ENCODE peak calls at places on chromosomes 13 and 19, in eight cellular contexts. Y is ACHN; Q is activated naive CD4-positive, alpha-beta T cell; K is T-helper 9 cell; Z is brain microvascular endothelial cell; H is dorsolateral prefrontal cortex; C is posterior cingulate gyrus; U is heart right ventricle. J is an unnamed sample.

GRCh38 chr19:11560404-11560988 is 1.5 kb upstream of the ELOF1 start:
- DNase-seq in Y (peak; percentile 58), Q (peak; percentile 19), K (peak; percentile 15), Z (peak; percentile 77), H (no peak), C (no peak), U (no peak), J (peak; percentile 87)

GRCh38 chr13:78976696-78977095 is 317.7 kb upstream of the OBI1 start:
- DNase-seq in Y (no peak), Q (no peak), K (no peak), Z (no peak), H (no peak), C (no peak), U (no peak), J (no peak)

GRCh38 chr13:69092615-69093322 is 1014.9 kb upstream of the ATXN8OS start:
- DNase-seq in Y (no peak), Q (no peak), K (no peak), Z (no peak), H (no peak), C (no peak), U (no peak), J (no peak)

GRCh38 chr19:4367781-4368127 is 24.4 kb downstream of the MPND start:
- DNase-seq in Y (no peak), Q (no peak), K (no peak), Z (no peak), H (no peak), C (no peak), U (no peak), J (no peak)

GRCh38 chr19:41224632-41225031 is 5.6 kb downstream of the AXL start:
- DNase-seq in Y (no peak), Q (no peak), K (no peak), Z (no peak), H (no peak), C (no peak), U (no peak), J (no peak)

GRCh38 chr19:55173717-55174409 is 6.2 kb downstream of the SYT5 start:
- DNase-seq in Y (peak; percentile 80), Q (no peak), K (no peak), Z (peak; percentile 62), H (peak; percentile 49), C (no peak), U (peak; percentile 60), J (peak; percentile 86)

GRCh38 chr19:56193981-56194380 is 3.6 kb downstream of the ZSCAN5B start:
- DNase-seq in Y (no peak), Q (no peak), K (no peak), Z (no peak), H (no peak), C (no peak), U (no peak), J (no peak)

GRCh38 chr19:45645631-45646344 is 6.6 kb upstream of the EML2 start:
- DNase-seq in Y (peak; percentile 88), Q (peak; percentile 57), K (peak; percentile 50), Z (peak; percentile 94), H (peak; percentile 96), C (peak; percentile 94), U (peak; percentile 84), J (peak; percentile 91)

GRCh38 chr19:1466018-1466460 is 13.0 kb downstream of the C19orf25 start:
- DNase-seq in Y (no peak), Q (no peak), K (no peak), Z (no peak), H (no peak), C (no peak), U (peak; percentile 13), J (no peak)

GRCh38 chr13:99501952-99502310 is 659 bp downstream of the TM9SF2 start:
- DNase-seq in Y (peak; percentile 29), Q (peak; percentile 28), K (peak; percentile 9), Z (peak; percentile 5), H (peak; percentile 16), C (no peak), U (no peak), J (peak; percentile 50)

GRCh38 chr13:97330448-97330847 is 103.5 kb upstream of the RAP2A start:
- DNase-seq in Y (no peak), Q (no peak), K (no peak), Z (no peak), H (no peak), C (no peak), U (no peak), J (no peak)

GRCh38 chr13:27302643-27303262 is 32.1 kb downstream of the RASL11A start:
- DNase-seq in Y (no peak), Q (no peak), K (no peak), Z (no peak), H (no peak), C (no peak), U (no peak), J (no peak)

GRCh38 chr19:4844348-4845179 is 13.1 kb upstream of the TICAM1 start:
- DNase-seq in Y (peak; percentile 79), Q (no peak), K (no peak), Z (no peak), H (no peak), C (no peak), U (peak; percentile 39), J (no peak)